ENCODE peak calls at places on chromosomes 16 and 17, in seven cellular contexts. I is breast epithelium; C is A549; R is CD8-positive, alpha-beta T cell; S is HCT116; O is neuronal stem cell; U is psoas muscle. A is an unnamed sample. For H3K4me1, the result is how much of the 10 kb centered on the place peaks cover.

GRCh38 chr17:61412860-61413653 is 13.4 kb downstream of the TBX2 start:
- DNase-seq in I (peak), C (no peak), R (no peak), S (no peak), O (no peak), U (no peak), A (no peak)

GRCh38 chr16:67391424-67392300 is 1.6 kb downstream of the TPPP3 start:
- DNase-seq in I (no peak), C (no peak), R (no peak), S (no peak), O (no peak), U (no peak), A (no peak)

GRCh38 chr17:6232768-6233130 is 162.6 kb downstream of the WSCD1 start:
- DNase-seq in I (no peak), C (no peak), R (no peak), S (no peak), O (no peak), U (no peak), A (no peak)

GRCh38 chr16:46918905-46919792 is 35.0 kb downstream of the GPT2 start:
- DNase-seq in I (no peak), C (no peak), R (no peak), S (no peak), O (peak), U (no peak), A (peak)

GRCh38 chr16:49021136-49021535 is 260.5 kb downstream of the CBLN1 start:
- DNase-seq in I (no peak), C (no peak), R (no peak), S (no peak), O (no peak), U (no peak), A (no peak)

GRCh38 chr17:81210868-81211267 is 11.9 kb downstream of the CEP131 start:
- DNase-seq in I (no peak), C (no peak), R (no peak), S (no peak), O (no peak), U (no peak), A (no peak)

GRCh38 chr16:50252082-50252611 is 14.2 kb upstream of the ADCY7 start:
- DNase-seq in I (no peak), C (no peak), R (no peak), S (no peak), O (no peak), U (no peak), A (no peak)

GRCh38 chr16:53052519-53053501 is at the start of gene CHD9NB:
- DNase-seq in I (no peak), C (peak), R (no peak), S (peak), O (no peak), U (no peak), A (no peak)

GRCh38 chr17:8304181-8304910 is 5.7 kb upstream of the ARHGEF15 start:
- DNase-seq in I (no peak), C (no peak), R (no peak), S (no peak), O (no peak), U (no peak), A (no peak)

GRCh38 chr16:50611995-50612848 is 64.0 kb downstream of the NKD1 start:
- DNase-seq in I (no peak), C (no peak), R (no peak), S (no peak), O (no peak), U (peak), A (no peak)

GRCh38 chr16:48008011-48008410 is 147.8 kb downstream of the ABCC12 start:
- DNase-seq in I (no peak), C (no peak), R (no peak), S (no peak), O (no peak), U (no peak), A (no peak)

GRCh38 chr17:1420981-1421380 is 21.0 kb upstream of the YWHAE start:
- DNase-seq in I (no peak), C (no peak), R (no peak), S (no peak), O (no peak), U (no peak), A (no peak)

GRCh38 chr17:71527311-71527710 is 593.5 kb upstream of the SOX9 start:
- DNase-seq in I (no peak), C (no peak), R (no peak), S (no peak), O (no peak), U (no peak), A (no peak)

GRCh38 chr17:39036009-39036408 is 68.8 kb upstream of the FBXO47 start:
- DNase-seq in I (no peak), C (no peak), R (no peak), S (no peak), O (no peak), U (no peak), A (no peak)

GRCh38 chr17:2484876-2485275 is 26.8 kb downstream of the METTL16 start:
- DNase-seq in I (no peak), C (no peak), R (no peak), S (no peak), O (no peak), U (no peak), A (no peak)

GRCh38 chr17:7781467-7781866 is 52.5 kb upstream of the KDM6B start:
- DNase-seq in I (no peak), C (no peak), R (no peak), S (no peak), O (no peak), U (no peak), A (peak)

DNA sequence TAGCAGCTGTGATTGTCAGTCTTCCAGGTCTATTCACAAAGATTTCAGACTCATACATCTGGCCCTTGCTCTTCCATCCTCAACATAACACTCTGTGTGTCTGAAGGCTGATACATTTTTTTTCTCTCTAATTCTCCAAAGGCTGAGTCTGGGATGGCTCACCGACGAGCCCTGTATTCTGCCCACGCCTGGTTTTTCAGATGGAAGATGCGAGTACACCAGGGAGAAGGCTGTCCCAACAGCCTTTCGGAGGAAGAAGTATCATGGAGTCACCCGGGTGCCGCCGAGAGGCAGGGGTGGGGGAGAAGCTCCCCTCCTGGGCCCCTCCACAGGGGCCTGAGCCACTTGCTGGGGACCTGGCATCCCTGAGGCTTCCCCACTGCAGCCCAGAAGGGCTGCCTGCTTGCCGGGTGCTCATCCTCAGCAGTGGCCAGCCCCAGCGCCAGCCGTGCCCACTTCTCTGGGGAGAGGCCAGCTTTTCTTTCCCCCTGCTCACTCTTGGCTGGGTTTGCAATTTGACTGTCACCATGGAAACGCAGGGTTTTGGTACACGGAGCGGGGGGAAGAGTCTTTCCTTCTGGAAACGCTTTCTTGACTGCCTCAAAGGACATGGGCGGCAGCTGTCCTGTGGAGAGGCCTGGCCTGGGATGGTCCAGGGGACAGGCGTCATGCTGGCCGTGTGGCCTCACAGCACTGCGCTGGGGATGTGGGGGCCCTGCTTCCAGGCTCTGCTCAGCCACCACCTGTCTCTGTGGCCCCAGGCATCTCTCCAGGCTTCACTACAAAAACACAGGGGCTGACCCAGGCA is 45.5 kb upstream of the DOC2B start:
- DNase-seq in I (no peak), C (no peak), R (no peak), S (no peak), O (no peak), U (no peak), A (no peak)
- H3K4me1 ChIP-seq in I (under half), C (under half), R (under half), S (under half), O (under half), U (under half), A (under half)

GRCh38 chr17:49571283-49571682 is 4.4 kb upstream of the NXPH3 start:
- DNase-seq in I (no peak), C (no peak), R (no peak), S (no peak), O (no peak), U (no peak), A (no peak)
- H3K4me1 ChIP-seq in I (under half), C (under half), R (under half), S (under half), O (under half), U (under half), A (under half)

DNA sequence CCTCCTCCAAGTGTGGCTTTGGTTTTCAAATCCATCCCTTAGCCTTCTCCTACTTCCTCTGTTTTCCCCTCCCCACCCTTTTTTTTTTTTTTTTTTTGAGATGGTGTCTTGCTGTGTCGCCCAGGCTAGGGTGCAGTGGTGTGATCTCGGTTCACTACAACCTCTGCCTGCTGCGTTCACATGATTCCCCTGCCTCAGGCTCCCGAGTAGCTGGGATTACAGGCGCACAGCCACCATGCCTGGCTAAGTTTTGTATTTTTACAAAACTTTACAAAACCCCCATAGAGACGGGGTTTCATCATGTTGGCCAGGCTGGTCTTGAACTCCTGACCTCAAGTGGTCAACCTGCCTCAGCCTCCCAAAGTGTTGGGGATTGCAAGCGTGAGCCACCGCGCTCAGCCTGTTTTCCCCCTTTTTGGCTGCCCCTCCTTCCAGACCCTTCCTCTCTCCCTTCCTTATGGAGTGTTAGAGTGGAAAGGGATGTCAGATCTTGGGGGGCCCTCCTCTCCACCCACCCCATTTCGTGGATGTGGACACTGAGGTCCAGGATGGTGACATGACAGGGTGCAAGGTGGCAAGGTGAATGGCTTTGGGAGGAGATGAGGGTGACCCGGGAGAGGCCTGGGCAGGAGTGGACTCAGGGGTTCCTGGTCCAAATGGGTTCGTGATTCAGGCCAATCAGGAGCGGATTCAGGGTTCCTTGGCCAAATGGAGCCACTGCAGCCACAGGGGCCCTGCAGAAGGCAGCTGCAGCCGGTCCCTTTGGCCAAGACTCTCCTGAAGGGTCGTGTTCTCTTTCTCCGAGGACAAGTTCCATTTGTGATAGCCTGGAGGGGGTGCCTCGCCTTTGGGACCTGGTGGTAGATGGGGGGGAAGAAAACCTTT is 4.8 kb downstream of the ABCC1 start:
- DNase-seq in I (no peak), C (no peak), R (no peak), S (no peak), O (no peak), U (no peak), A (no peak)
- H3K4me1 ChIP-seq in I (under half), C (half or more), R (under half), S (under half), O (under half), U (under half), A (under half)

GRCh38 chr17:57746221-57746620 is 1.1 kb upstream of the CCDC182 start:
- DNase-seq in I (no peak), C (no peak), R (no peak), S (no peak), O (no peak), U (no peak), A (no peak)

GRCh38 chr17:57747221-57748017 is 2.3 kb upstream of the CCDC182 start:
- DNase-seq in I (no peak), C (peak), R (peak), S (peak), O (no peak), U (no peak), A (peak)

GRCh38 chr17:57745242-57745641 is at the start of gene CCDC182:
- DNase-seq in I (no peak), C (no peak), R (no peak), S (no peak), O (no peak), U (no peak), A (no peak)

GRCh38 chr17:57740225-57740528 is 4.9 kb downstream of the CCDC182 start:
- DNase-seq in I (no peak), C (no peak), R (no peak), S (no peak), O (no peak), U (no peak), A (no peak)

DNA sequence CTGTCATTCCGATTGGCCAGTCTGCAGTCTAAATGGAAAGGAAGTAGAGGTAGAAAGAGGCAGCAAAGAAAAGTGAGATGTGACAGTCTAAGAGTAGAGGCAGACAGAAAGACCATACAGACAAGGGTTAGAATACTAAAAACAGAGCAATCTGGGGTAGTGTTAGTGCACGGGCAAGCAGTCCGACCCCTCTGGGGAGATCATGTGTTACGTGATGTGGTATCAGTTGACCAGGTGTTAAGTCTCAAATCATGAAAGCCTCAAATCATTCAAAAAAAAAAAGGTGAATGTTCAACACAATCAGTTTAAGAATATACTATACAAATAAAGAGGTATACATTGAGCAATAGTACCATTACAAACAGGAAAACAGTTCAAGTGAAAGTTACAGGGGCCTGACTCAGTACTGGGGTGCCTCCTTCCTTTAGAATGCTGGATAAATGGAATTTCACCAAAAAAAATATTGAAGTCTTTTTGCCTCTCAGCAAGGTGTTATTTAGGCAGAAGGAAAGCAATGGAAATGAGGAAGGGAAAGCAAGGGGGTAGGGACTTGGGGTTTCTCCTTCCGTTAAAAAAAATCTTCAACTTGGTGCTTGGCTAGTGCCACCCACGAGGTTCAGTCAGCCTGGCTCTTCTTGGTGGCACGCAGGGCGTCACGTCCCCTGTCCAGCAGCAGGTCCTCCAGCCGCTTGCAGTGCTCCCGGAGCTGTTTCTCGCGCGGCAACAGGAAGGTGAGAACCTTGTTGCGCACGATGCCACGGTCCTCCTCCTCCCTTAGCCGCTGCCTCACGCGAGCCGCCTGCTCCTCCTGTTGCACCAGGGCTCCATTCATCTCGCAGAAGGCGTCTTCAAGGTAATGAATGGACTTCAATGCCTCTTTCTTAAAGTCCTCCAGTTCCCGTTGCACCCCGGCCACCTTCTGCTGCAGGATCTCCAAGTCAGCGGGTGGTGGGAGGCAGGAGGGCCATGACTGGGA is 616 bp downstream of the CCDC182 start:
- DNase-seq in I (no peak), C (no peak), R (no peak), S (no peak), O (no peak), U (no peak), A (no peak)
- H3K4me1 ChIP-seq in I (under half), C (under half), R (under half), S (under half), O (under half), U (under half), A (under half)

DNA sequence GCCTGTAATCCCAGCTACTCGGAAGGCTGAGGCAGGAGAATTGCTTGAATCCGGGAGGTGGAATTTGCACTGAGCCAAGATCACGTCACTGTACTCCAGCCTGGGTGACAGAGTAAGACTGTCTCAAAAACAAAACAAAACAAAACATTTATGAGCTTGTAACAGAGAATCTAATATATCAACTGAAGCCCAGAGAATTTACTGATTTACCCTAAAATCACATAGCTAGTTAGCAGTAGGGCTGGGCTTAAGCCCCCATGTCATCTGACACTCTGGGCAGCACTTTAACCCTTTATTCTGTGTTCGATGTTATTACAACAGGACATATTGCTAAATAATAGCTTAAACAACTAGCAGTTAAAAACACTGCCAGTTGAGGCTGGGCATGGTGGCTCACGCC is 90.0 kb upstream of the CORO6 start:
- DNase-seq in I (no peak), C (no peak), R (no peak), S (no peak), O (no peak), U (no peak), A (peak)
- H3K4me1 ChIP-seq in I (under half), C (under half), R (under half), S (under half), O (under half), U (half or more), A (under half)

GRCh38 chr16:56984639-56985038 is 4.7 kb upstream of the NLRC5 start:
- DNase-seq in I (no peak), C (no peak), R (no peak), S (peak), O (no peak), U (no peak), A (no peak)

GRCh38 chr16:56980792-56981724 is 8.3 kb upstream of the NLRC5 start:
- DNase-seq in I (no peak), C (no peak), R (no peak), S (no peak), O (no peak), U (no peak), A (peak)

GRCh38 chr16:56981729-56982271 is 7.6 kb upstream of the NLRC5 start:
- DNase-seq in I (no peak), C (no peak), R (no peak), S (no peak), O (no peak), U (no peak), A (no peak)

GRCh38 chr16:56983211-56983751 is 6.1 kb upstream of the NLRC5 start:
- DNase-seq in I (no peak), C (no peak), R (no peak), S (no peak), O (no peak), U (no peak), A (no peak)

DNA sequence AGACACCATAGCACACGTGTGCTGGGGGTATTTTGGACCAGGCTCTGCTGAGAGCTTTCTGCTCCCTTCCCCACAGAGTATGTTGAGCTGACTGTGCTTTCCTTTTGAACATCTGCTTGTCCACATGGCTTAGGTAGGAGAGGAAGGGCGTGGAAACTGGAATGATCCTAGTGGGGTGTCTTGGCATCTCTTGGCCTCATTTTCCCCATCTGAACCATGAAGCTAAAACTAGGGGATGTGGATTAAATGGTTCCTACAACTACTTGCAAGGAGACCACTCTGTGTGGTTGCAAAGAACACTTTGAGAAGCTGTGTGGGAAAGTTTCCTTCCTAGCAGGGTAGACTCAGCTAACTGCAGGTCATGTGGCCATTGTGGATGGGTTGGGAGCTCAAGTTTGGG is 6.7 kb upstream of the NLRC5 start:
- DNase-seq in I (no peak), C (no peak), R (no peak), S (no peak), O (no peak), U (no peak), A (no peak)
- H3K4me1 ChIP-seq in I (under half), C (under half), R (half or more), S (under half), O (under half), U (under half), A (half or more)

DNA sequence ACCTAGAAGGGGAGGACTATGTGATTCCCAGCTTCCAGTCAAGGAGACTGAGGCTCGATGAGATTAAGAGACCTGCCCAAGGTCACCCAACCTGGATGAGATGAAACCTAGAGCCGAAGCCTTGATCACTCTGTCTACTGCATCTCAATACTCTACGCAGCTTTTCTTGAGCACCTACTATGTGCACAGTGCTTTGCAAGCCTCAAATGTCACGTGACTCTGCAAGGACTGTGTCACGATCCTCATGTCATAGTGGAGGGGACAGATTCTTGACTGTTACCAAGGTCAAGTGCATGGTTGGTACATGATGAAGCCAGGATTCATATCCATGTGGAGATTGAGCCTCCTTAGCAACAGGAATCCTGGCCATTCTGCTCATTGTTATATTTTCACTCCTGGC is 14.7 kb downstream of the BCO1 start:
- DNase-seq in I (no peak), C (no peak), R (no peak), S (no peak), O (no peak), U (no peak), A (no peak)
- H3K4me1 ChIP-seq in I (under half), C (under half), R (under half), S (under half), O (under half), U (under half), A (under half)

GRCh38 chr17:75244133-75244866 is 17.1 kb downstream of the GGA3 start:
- DNase-seq in I (no peak), C (no peak), R (no peak), S (no peak), O (no peak), U (no peak), A (peak)

GRCh38 chr17:75242461-75243042 is 18.9 kb downstream of the GGA3 start:
- DNase-seq in I (no peak), C (no peak), R (no peak), S (no peak), O (no peak), U (no peak), A (peak)

GRCh38 chr17:75246404-75246803 is 15.0 kb downstream of the GGA3 start:
- DNase-seq in I (no peak), C (no peak), R (no peak), S (no peak), O (no peak), U (no peak), A (no peak)

GRCh38 chr17:75241996-75242460 is 19.4 kb downstream of the GGA3 start:
- DNase-seq in I (no peak), C (no peak), R (no peak), S (no peak), O (no peak), U (peak), A (no peak)

GRCh38 chr17:75245011-75245410 is 16.4 kb downstream of the GGA3 start:
- DNase-seq in I (no peak), C (no peak), R (no peak), S (no peak), O (no peak), U (no peak), A (no peak)
- H3K4me1 ChIP-seq in I (under half), C (under half), R (under half), S (under half), O (under half), U (under half), A (half or more)

GRCh38 chr17:32441886-32442285 is 2.4 kb upstream of the PSMD11 start:
- DNase-seq in I (no peak), C (no peak), R (no peak), S (no peak), O (no peak), U (no peak), A (no peak)
- H3K4me1 ChIP-seq in I (under half), C (under half), R (under half), S (under half), O (under half), U (under half), A (under half)

A was measured in Karpas-422.